ENCODE peak calls at places on chromosomes 13 and 19, in six cellular contexts. One of them, this sample, is unnamed. For H3K4me1 and H3K36me3, the result is how much of the 10 kb centered on the place peaks cover.

GRCh38 chr13:26787961-26788360 is 27.4 kb upstream of the GPR12 start:
- DNase-seq in thoracic aorta: no peak
- DNase-seq in stomach: no peak
- DNase-seq in PC-3: no peak
- DNase-seq in GM23338: no peak
- DNase-seq in right atrium auricular region: no peak
- DNase-seq in this sample: no peak

GRCh38 chr19:19268453-19269385 is 4.4 kb downstream of the TM6SF2 start:
- DNase-seq in thoracic aorta: no peak
- DNase-seq in GM23338: no peak
- DNase-seq in right atrium auricular region: no peak
- DNase-seq in PC-3: no peak
- DNase-seq in stomach: no peak
- DNase-seq in this sample: no peak

GRCh38 chr19:33397536-33398360 is 24.2 kb downstream of the CEBPG start:
- DNase-seq in thoracic aorta: no peak
- DNase-seq in stomach: no peak
- DNase-seq in GM23338: no peak
- DNase-seq in PC-3: no peak
- DNase-seq in right atrium auricular region: no peak
- DNase-seq in this sample: no peak

GRCh38 chr19:34253711-34254551 is 423 bp upstream of the GARRE1 start:
- DNase-seq in GM23338: peak
- DNase-seq in PC-3: peak
- DNase-seq in stomach: no peak
- DNase-seq in right atrium auricular region: peak
- DNase-seq in thoracic aorta: peak
- DNase-seq in this sample: peak

GRCh38 chr19:52665529-52665928 is 27.4 kb upstream of the ZNF83 start:
- DNase-seq in GM23338: no peak
- DNase-seq in right atrium auricular region: no peak
- DNase-seq in thoracic aorta: no peak
- DNase-seq in stomach: no peak
- DNase-seq in PC-3: peak
- DNase-seq in this sample: no peak

GRCh38 chr13:68170961-68171360 is 940.8 kb upstream of the PCDH9 start:
- DNase-seq in thoracic aorta: no peak
- DNase-seq in PC-3: no peak
- DNase-seq in stomach: no peak
- DNase-seq in GM23338: no peak
- DNase-seq in right atrium auricular region: no peak
- DNase-seq in this sample: no peak

GRCh38 chr19:30674656-30675055 is 302.5 kb downstream of the ZNF536 start:
- DNase-seq in GM23338: no peak
- DNase-seq in PC-3: no peak
- DNase-seq in right atrium auricular region: no peak
- DNase-seq in thoracic aorta: no peak
- DNase-seq in stomach: no peak
- DNase-seq in this sample: no peak

GRCh38 chr19:13118424-13119193 is 545 bp downstream of the NACC1 start:
- DNase-seq in GM23338: peak
- DNase-seq in thoracic aorta: no peak
- DNase-seq in stomach: peak
- DNase-seq in right atrium auricular region: no peak
- DNase-seq in PC-3: peak
- DNase-seq in this sample: no peak

GRCh38 chr13:75250526-75251183 is 231.3 kb downstream of the TBC1D4 start:
- DNase-seq in right atrium auricular region: no peak
- DNase-seq in GM23338: no peak
- DNase-seq in stomach: no peak
- DNase-seq in PC-3: no peak
- DNase-seq in thoracic aorta: no peak
- DNase-seq in this sample: no peak

GRCh38 chr13:109427148-109427547 is 359.2 kb downstream of the IRS2 start:
- DNase-seq in right atrium auricular region: no peak
- DNase-seq in thoracic aorta: no peak
- DNase-seq in PC-3: no peak
- DNase-seq in GM23338: no peak
- DNase-seq in stomach: no peak
- DNase-seq in this sample: no peak

GRCh38 chr19:49057636-49058234 is at the start of gene CGB7:
- DNase-seq in thoracic aorta: peak
- DNase-seq in GM23338: peak
- DNase-seq in stomach: peak
- DNase-seq in PC-3: peak
- DNase-seq in right atrium auricular region: peak
- DNase-seq in this sample: no peak

GRCh38 chr13:33446821-33447481 is 161.4 kb upstream of the STARD13 start:
- DNase-seq in right atrium auricular region: no peak
- DNase-seq in thoracic aorta: no peak
- DNase-seq in GM23338: no peak
- DNase-seq in PC-3: peak
- DNase-seq in stomach: peak
- DNase-seq in this sample: no peak

GRCh38 chr19:13401388-13401787 is 104.9 kb downstream of the CACNA1A start:
- DNase-seq in thoracic aorta: no peak
- DNase-seq in PC-3: peak
- DNase-seq in right atrium auricular region: no peak
- DNase-seq in GM23338: peak
- DNase-seq in stomach: no peak
- DNase-seq in this sample: no peak

GRCh38 chr19:31349160-31349881 is at the start of gene TSHZ3:
- DNase-seq in GM23338: peak
- DNase-seq in thoracic aorta: no peak
- DNase-seq in stomach: peak
- DNase-seq in PC-3: peak
- DNase-seq in right atrium auricular region: peak
- DNase-seq in this sample: no peak

DNA sequence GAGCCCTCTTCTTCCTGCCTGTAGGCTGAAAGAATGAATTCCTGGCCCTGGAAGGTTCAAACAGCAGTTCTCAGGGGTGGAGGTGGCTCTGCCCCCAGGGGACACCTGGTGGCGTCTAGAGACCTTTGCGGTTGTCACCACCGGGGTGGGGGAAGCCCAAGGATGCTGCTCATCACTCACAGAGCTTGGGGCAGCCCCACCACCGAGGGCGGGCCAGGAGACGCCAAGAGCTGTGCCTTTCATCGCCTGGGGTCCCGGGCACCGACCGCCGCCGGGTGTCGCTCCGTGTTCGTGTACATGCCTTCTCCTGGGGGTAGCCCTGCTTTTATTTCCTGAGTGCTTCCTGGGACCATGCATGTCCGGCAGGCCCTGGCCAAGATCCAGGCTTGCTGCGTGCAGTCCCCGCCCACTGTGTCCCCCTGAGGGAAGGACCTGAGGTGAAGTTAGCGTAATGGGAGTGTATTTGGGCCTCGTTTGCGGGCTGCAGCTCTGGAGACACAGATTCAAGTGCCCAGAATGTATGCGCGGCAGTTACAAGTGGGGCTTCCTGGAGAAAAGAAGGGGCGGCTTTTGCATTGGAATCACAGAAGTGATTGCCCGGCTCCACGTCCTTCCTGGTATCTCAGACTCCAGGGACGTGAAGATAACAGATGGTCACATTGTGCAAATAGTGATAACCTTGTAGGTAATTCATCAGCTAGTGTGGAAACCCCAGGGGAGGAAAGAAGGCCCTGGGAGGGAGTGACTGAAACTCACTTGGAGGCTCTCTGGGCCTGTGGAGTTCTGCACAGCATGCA is 7.8 kb downstream of the DOT1L start:
- DNase-seq in thoracic aorta: no peak
- DNase-seq in right atrium auricular region: no peak
- DNase-seq in PC-3: no peak
- DNase-seq in GM23338: peak
- DNase-seq in stomach: peak
- DNase-seq in this sample: no peak
- H3K4me1 ChIP-seq in thoracic aorta: under half
- H3K4me1 ChIP-seq in right atrium auricular region: half or more
- H3K4me1 ChIP-seq in PC-3: under half
- H3K4me1 ChIP-seq in GM23338: under half
- H3K4me1 ChIP-seq in stomach: half or more
- H3K4me1 ChIP-seq in this sample: half or more

GRCh38 chr13:113639661-113640262 is 18.2 kb downstream of the ATP4B start:
- DNase-seq in right atrium auricular region: no peak
- DNase-seq in GM23338: no peak
- DNase-seq in stomach: peak
- DNase-seq in thoracic aorta: no peak
- DNase-seq in PC-3: no peak
- DNase-seq in this sample: no peak

GRCh38 chr13:113638173-113638746 is 19.7 kb downstream of the ATP4B start:
- DNase-seq in PC-3: no peak
- DNase-seq in stomach: peak
- DNase-seq in thoracic aorta: no peak
- DNase-seq in GM23338: no peak
- DNase-seq in right atrium auricular region: no peak
- DNase-seq in this sample: no peak

GRCh38 chr13:113637262-113638160 is 20.5 kb downstream of the ATP4B start:
- DNase-seq in thoracic aorta: no peak
- DNase-seq in GM23338: no peak
- DNase-seq in right atrium auricular region: no peak
- DNase-seq in stomach: no peak
- DNase-seq in PC-3: no peak
- DNase-seq in this sample: no peak

GRCh38 chr13:113636266-113636963 is 21.6 kb downstream of the ATP4B start:
- DNase-seq in PC-3: no peak
- DNase-seq in right atrium auricular region: no peak
- DNase-seq in stomach: no peak
- DNase-seq in thoracic aorta: no peak
- DNase-seq in GM23338: no peak
- DNase-seq in this sample: no peak

DNA sequence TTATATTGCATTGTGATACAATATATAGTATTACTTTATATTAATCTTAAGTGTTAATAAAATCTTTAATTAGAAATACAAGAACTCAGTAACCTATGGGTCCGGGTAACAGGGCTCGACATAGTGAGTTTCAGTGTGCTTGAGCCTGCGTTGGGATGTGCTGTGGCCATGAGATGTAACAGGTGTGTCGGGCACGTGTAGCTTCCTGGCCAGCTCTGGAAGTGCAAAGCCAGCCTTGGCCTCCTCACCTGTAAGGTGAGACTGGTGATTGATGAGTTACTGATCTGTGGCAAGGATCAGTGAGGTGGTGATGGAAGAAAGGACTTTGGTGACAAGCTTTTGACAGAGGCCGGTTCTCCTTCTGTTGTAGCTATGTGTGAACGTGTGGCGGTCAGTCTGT is 19.2 kb downstream of the ATP4B start:
- DNase-seq in thoracic aorta: no peak
- DNase-seq in right atrium auricular region: no peak
- DNase-seq in stomach: no peak
- DNase-seq in GM23338: no peak
- DNase-seq in PC-3: no peak
- DNase-seq in this sample: no peak
- H3K36me3 ChIP-seq in thoracic aorta: under half
- H3K36me3 ChIP-seq in right atrium auricular region: half or more
- H3K36me3 ChIP-seq in stomach: half or more
- H3K36me3 ChIP-seq in GM23338: under half
- H3K36me3 ChIP-seq in PC-3: under half
- H3K36me3 ChIP-seq in this sample: under half

DNA sequence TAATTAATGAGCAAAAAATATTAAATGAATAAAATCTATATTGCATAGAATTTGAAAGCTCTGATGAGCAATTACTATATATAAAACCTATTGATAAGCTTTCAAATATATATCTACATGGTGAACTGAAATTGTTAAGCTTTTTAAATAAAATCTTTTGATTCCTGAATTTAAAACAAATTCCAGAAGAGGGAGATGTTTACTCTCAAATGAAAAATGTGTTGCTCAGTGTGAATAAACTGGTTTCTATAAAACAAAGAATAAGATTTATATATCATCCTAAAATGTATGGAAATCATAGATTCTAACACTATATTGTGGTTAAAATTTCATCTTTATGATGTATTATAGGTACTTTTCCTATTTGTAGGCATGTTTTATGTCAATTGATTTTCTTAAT is 171.5 kb upstream of the SLITRK6 start:
- DNase-seq in stomach: no peak
- DNase-seq in GM23338: no peak
- DNase-seq in thoracic aorta: no peak
- DNase-seq in PC-3: peak
- DNase-seq in right atrium auricular region: no peak
- DNase-seq in this sample: no peak
- TF ChIP-seq CTCF in stomach: no peak
- TF ChIP-seq CTCF in GM23338: no peak
- TF ChIP-seq CTCF in thoracic aorta: no peak
- TF ChIP-seq CTCF in PC-3: peak
- TF ChIP-seq CTCF in right atrium auricular region: no peak
- TF ChIP-seq CTCF in this sample: no peak

GRCh38 chr19:1856698-1857603 is 6.4 kb downstream of the KLF16 start:
- DNase-seq in stomach: peak
- DNase-seq in right atrium auricular region: peak
- DNase-seq in thoracic aorta: peak
- DNase-seq in PC-3: peak
- DNase-seq in GM23338: peak
- DNase-seq in this sample: no peak
- H3K4me1 ChIP-seq in stomach: half or more
- H3K4me1 ChIP-seq in right atrium auricular region: half or more
- H3K4me1 ChIP-seq in thoracic aorta: under half
- H3K4me1 ChIP-seq in PC-3: under half
- H3K4me1 ChIP-seq in GM23338: half or more
- H3K4me1 ChIP-seq in this sample: half or more

GRCh38 chr13:114283581-114283980 is 2.2 kb downstream of the UPF3A start:
- DNase-seq in stomach: no peak
- DNase-seq in thoracic aorta: no peak
- DNase-seq in right atrium auricular region: no peak
- DNase-seq in PC-3: no peak
- DNase-seq in GM23338: no peak
- DNase-seq in this sample: no peak
- H3K36me3 ChIP-seq in stomach: under half
- H3K36me3 ChIP-seq in thoracic aorta: under half
- H3K36me3 ChIP-seq in right atrium auricular region: under half
- H3K36me3 ChIP-seq in PC-3: under half
- H3K36me3 ChIP-seq in GM23338: under half
- H3K36me3 ChIP-seq in this sample: under half

GRCh38 chr19:14467816-14468215 is 7.3 kb downstream of the PTGER1 start:
- DNase-seq in right atrium auricular region: no peak
- DNase-seq in thoracic aorta: no peak
- DNase-seq in PC-3: peak
- DNase-seq in GM23338: no peak
- DNase-seq in stomach: no peak
- DNase-seq in this sample: no peak
- TF ChIP-seq CTCF in right atrium auricular region: no peak
- TF ChIP-seq CTCF in thoracic aorta: no peak
- TF ChIP-seq CTCF in PC-3: peak
- TF ChIP-seq CTCF in GM23338: peak
- TF ChIP-seq CTCF in stomach: no peak
- TF ChIP-seq CTCF in this sample: peak

GRCh38 chr19:41226874-41227390 is 7.9 kb downstream of the AXL start:
- DNase-seq in stomach: no peak
- DNase-seq in GM23338: no peak
- DNase-seq in thoracic aorta: no peak
- DNase-seq in right atrium auricular region: no peak
- DNase-seq in PC-3: no peak
- DNase-seq in this sample: no peak
- H3K4me1 ChIP-seq in stomach: half or more
- H3K4me1 ChIP-seq in GM23338: under half
- H3K4me1 ChIP-seq in thoracic aorta: under half
- H3K4me1 ChIP-seq in right atrium auricular region: under half
- H3K4me1 ChIP-seq in PC-3: under half
- H3K4me1 ChIP-seq in this sample: under half